ENCODE peak calls at places on chromosomes 5 and 9, in six cellular contexts. Y, A, S, W, T and V are unnamed samples.

GRCh38 chr9:124257865-124258764 is at the start of gene NEK6:
- DNase-seq in Y (peak), A (peak), S (no peak), W (peak), T (no peak), V (peak)

GRCh38 chr9:109192732-109193361 is 25.8 kb upstream of the FRRS1L start:
- DNase-seq in Y (no peak), A (no peak), S (peak), W (peak), T (no peak), V (no peak)

GRCh38 chr9:101176384-101176783 is 147.9 kb downstream of the PLPPR1 start:
- DNase-seq in Y (no peak), A (no peak), S (peak), W (peak), T (no peak), V (no peak)

GRCh38 chr9:137403281-137403680 is 19.7 kb downstream of the EXD3 start:
- DNase-seq in Y (no peak), A (no peak), S (no peak), W (no peak), T (no peak), V (no peak)

GRCh38 chr5:177479774-177480173 is 6.3 kb upstream of the DBN1 start:
- DNase-seq in Y (no peak), A (no peak), S (no peak), W (no peak), T (no peak), V (no peak)

GRCh38 chr9:71549023-71549422 is 219.3 kb downstream of the CEMIP2 start:
- DNase-seq in Y (no peak), A (no peak), S (no peak), W (no peak), T (no peak), V (no peak)

GRCh38 chr9:120928015-120928719 is 1.6 kb upstream of the TRAF1 start:
- DNase-seq in Y (no peak), A (peak), S (no peak), W (peak), T (no peak), V (no peak)

GRCh38 chr9:110153431-110153830 is 54.5 kb downstream of the C9orf152 start:
- DNase-seq in Y (no peak), A (no peak), S (no peak), W (no peak), T (no peak), V (no peak)

GRCh38 chr9:114641974-114642373 is 15.6 kb downstream of the TEX53 start:
- DNase-seq in Y (no peak), A (no peak), S (no peak), W (no peak), T (peak), V (no peak)

GRCh38 chr5:178114325-178115135 is 1.2 kb downstream of the N4BP3 start:
- DNase-seq in Y (peak), A (peak), S (no peak), W (peak), T (no peak), V (no peak)

GRCh38 chr5:95848701-95849100 is 26.2 kb upstream of the GLRX start:
- DNase-seq in Y (no peak), A (no peak), S (no peak), W (no peak), T (no peak), V (no peak)

GRCh38 chr5:42656661-42657035 is 100.0 kb upstream of the CCDC152 start:
- DNase-seq in Y (no peak), A (no peak), S (no peak), W (no peak), T (peak), V (no peak)

GRCh38 chr5:177982072-177982727 is 13.8 kb downstream of the PROP1 start:
- DNase-seq in Y (peak), A (peak), S (no peak), W (peak), T (no peak), V (no peak)

GRCh38 chr9:13278023-13278367 is 1.5 kb downstream of the MPDZ start:
- DNase-seq in Y (no peak), A (no peak), S (no peak), W (no peak), T (no peak), V (no peak)

GRCh38 chr9:127755558-127756060 is 20.5 kb upstream of the TOR2A start:
- DNase-seq in Y (no peak), A (no peak), S (no peak), W (no peak), T (no peak), V (no peak)

GRCh38 chr9:88773627-88774244 is 217.5 kb upstream of the S1PR3 start:
- DNase-seq in Y (no peak), A (no peak), S (no peak), W (no peak), T (no peak), V (no peak)

GRCh38 chr9:18800579-18800978 is 232.4 kb downstream of the SAXO1 start:
- DNase-seq in Y (no peak), A (no peak), S (no peak), W (no peak), T (no peak), V (no peak)

GRCh38 chr9:78714591-78714990 is 417.7 kb downstream of the PSAT1 start:
- DNase-seq in Y (no peak), A (no peak), S (no peak), W (no peak), T (no peak), V (no peak)

GRCh38 chr5:149265559-149265958 is 6.1 kb upstream of the AFAP1L1 start:
- DNase-seq in Y (no peak), A (no peak), S (no peak), W (no peak), T (peak), V (no peak)

GRCh38 chr5:33398501-33398900 is 42.3 kb upstream of the TARS1 start:
- DNase-seq in Y (no peak), A (no peak), S (no peak), W (no peak), T (no peak), V (no peak)

GRCh38 chr9:23825700-23826099 is 340 bp downstream of the ELAVL2 start:
- DNase-seq in Y (no peak), A (no peak), S (no peak), W (no peak), T (no peak), V (no peak)

GRCh38 chr9:19373527-19373926 is 6.5 kb downstream of the RPS6 start:
- DNase-seq in Y (no peak), A (no peak), S (no peak), W (no peak), T (no peak), V (no peak)

GRCh38 chr9:127919253-127919815 is 2.5 kb upstream of the ST6GALNAC4 start:
- DNase-seq in Y (no peak), A (no peak), S (no peak), W (peak), T (no peak), V (no peak)